ENCODE peak calls at places on chromosome 16, in ten cellular contexts. Z is LHCN-M2; C is NCI-H345; S is NCI-H1694; X is non-pigmented ciliary epithelial cell; E is caudate nucleus; L is RPMI8226; V is stimulated activated CD4-positive, alpha-beta T cell treated with anti-CD3 and anti-CD28 coated beads, TNF-alpha, amount 100 ng/mL, for 24 hours; D is activated CD4-positive, alpha-beta T cell treated with anti-CD3 and anti-CD28 coated beads for 24 hours; J is mucosa of descending colon. R is an unnamed sample.

GRCh38 chr16:24858219-24859041 is 12.7 kb downstream of the SLC5A11 start:
- DNase-seq in Z (peak; percentile 49), C (no peak), S (no peak), X (no peak), E (no peak), L (peak; percentile 75), V (peak; percentile 1), D (peak; percentile 40), J (no peak), R (no peak)

GRCh38 chr16:70432304-70432799 is 6.5 kb downstream of the ST3GAL2 start:
- DNase-seq in Z (no peak), C (no peak), S (no peak), X (no peak), E (no peak), L (no peak), V (no peak), D (no peak), J (no peak), R (no peak)

GRCh38 chr16:85806539-85806938 is 7.0 kb downstream of the COX4I1 start:
- DNase-seq in Z (no peak), C (no peak), S (no peak), X (no peak), E (no peak), L (no peak), V (no peak), D (no peak), J (no peak), R (no peak)

GRCh38 chr16:50254072-50254471 is 12.3 kb upstream of the ADCY7 start:
- DNase-seq in Z (no peak), C (no peak), S (no peak), X (no peak), E (no peak), L (no peak), V (no peak), D (no peak), J (peak; percentile 21), R (no peak)

GRCh38 chr16:20774703-20775362 is 11.0 kb downstream of the ACSM3 start:
- DNase-seq in Z (peak; percentile 68), C (no peak), S (peak; percentile 13), X (no peak), E (no peak), L (peak; percentile 76), V (peak; percentile 6), D (peak; percentile 59), J (peak; percentile 57), R (no peak)

GRCh38 chr16:57203451-57203850 is 17.3 kb downstream of the RSPRY1 start:
- DNase-seq in Z (no peak), C (no peak), S (no peak), X (no peak), E (no peak), L (no peak), V (no peak), D (no peak), J (no peak), R (no peak)

GRCh38 chr16:88943131-88943664 is 33.8 kb downstream of the CBFA2T3 start:
- DNase-seq in Z (no peak), C (no peak), S (no peak), X (no peak), E (no peak), L (no peak), V (no peak), D (no peak), J (no peak), R (no peak)

GRCh38 chr16:1108299-1109252 is 12.5 kb upstream of the C1QTNF8 start:
- DNase-seq in Z (peak; percentile 20), C (peak; percentile 23), S (no peak), X (no peak), E (no peak), L (peak; percentile 69), V (no peak), D (no peak), J (no peak), R (no peak)

GRCh38 chr16:52526830-52527229 is 20.1 kb downstream of the TOX3 start:
- DNase-seq in Z (no peak), C (no peak), S (no peak), X (no peak), E (no peak), L (no peak), V (no peak), D (no peak), J (no peak), R (no peak)

GRCh38 chr16:70520612-70521297 is 2.6 kb downstream of the COG4 start:
- DNase-seq in Z (peak; percentile 56), C (no peak), S (no peak), X (peak; percentile 59), E (no peak), L (no peak), V (no peak), D (no peak), J (no peak), R (no peak)

GRCh38 chr16:4372578-4373355 is 1.1 kb downstream of the VASN start:
- DNase-seq in Z (peak; percentile 62), C (peak; percentile 97), S (peak; percentile 60), X (no peak), E (no peak), L (no peak), V (no peak), D (no peak), J (no peak), R (no peak)

GRCh38 chr16:78930561-78930960 is 670.0 kb downstream of the MAF start:
- DNase-seq in Z (no peak), C (no peak), S (no peak), X (no peak), E (no peak), L (peak; percentile 95), V (no peak), D (no peak), J (no peak), R (no peak)

GRCh38 chr16:85483424-85483823 is 129.7 kb upstream of the GSE1 start:
- DNase-seq in Z (no peak), C (peak; percentile 55), S (no peak), X (no peak), E (no peak), L (no peak), V (no peak), D (no peak), J (no peak), R (no peak)

GRCh38 chr16:53034306-53034705 is 18.4 kb downstream of the CHD9NB start:
- DNase-seq in Z (no peak), C (no peak), S (no peak), X (no peak), E (no peak), L (no peak), V (no peak), D (no peak), J (no peak), R (no peak)

GRCh38 chr16:57859331-57859730 is 57.0 kb upstream of the KIFC3 start:
- DNase-seq in Z (peak; percentile 48), C (no peak), S (no peak), X (no peak), E (no peak), L (peak; percentile 36), V (no peak), D (no peak), J (no peak), R (no peak)

GRCh38 chr16:12305847-12306246 is 329.3 kb downstream of the SNX29 start:
- DNase-seq in Z (no peak), C (no peak), S (no peak), X (no peak), E (no peak), L (no peak), V (no peak), D (no peak), J (no peak), R (no peak)

GRCh38 chr16:70715113-70715711 is 29.4 kb upstream of the MTSS2 start:
- DNase-seq in Z (peak; percentile 100), C (no peak), S (peak; percentile 50), X (no peak), E (peak; percentile 30), L (no peak), V (no peak), D (no peak), J (peak; percentile 77), R (no peak)

GRCh38 chr16:23060458-23061320 is 88.6 kb downstream of the USP31 start:
- DNase-seq in Z (peak; percentile 75), C (peak; percentile 71), S (peak; percentile 44), X (peak; percentile 40), E (peak; percentile 11), L (peak; percentile 79), V (peak; percentile 22), D (peak; percentile 45), J (no peak), R (peak; percentile 84)

GRCh38 chr16:19991614-19992013 is 82.1 kb downstream of the GPR139 start:
- DNase-seq in Z (no peak), C (no peak), S (no peak), X (no peak), E (no peak), L (no peak), V (no peak), D (no peak), J (no peak), R (no peak)

GRCh38 chr16:81483064-81483969 is 38.7 kb downstream of the CMIP start:
- DNase-seq in Z (peak; percentile 9), C (no peak), S (no peak), X (no peak), E (no peak), L (no peak), V (no peak), D (no peak), J (no peak), R (no peak)

GRCh38 chr16:84738255-84739038 is 38.6 kb downstream of the USP10 start:
- DNase-seq in Z (peak; percentile 72), C (peak; percentile 76), S (peak; percentile 80), X (no peak), E (peak; percentile 37), L (peak; percentile 74), V (peak; percentile 51), D (peak; percentile 63), J (peak; percentile 76), R (peak; percentile 46)

GRCh38 chr16:71775949-71776348 is 32.7 kb downstream of the AP1G1 start:
- DNase-seq in Z (no peak), C (no peak), S (no peak), X (no peak), E (no peak), L (no peak), V (no peak), D (no peak), J (no peak), R (no peak)

GRCh38 chr16:26665166-26665939 is 401.4 kb upstream of the C16orf82 start:
- DNase-seq in Z (no peak), C (no peak), S (no peak), X (no peak), E (no peak), L (no peak), V (peak; percentile 5), D (no peak), J (no peak), R (no peak)

GRCh38 chr16:1662543-1662942 is 15.5 kb upstream of the JPT2 start:
- DNase-seq in Z (no peak), C (no peak), S (no peak), X (no peak), E (no peak), L (no peak), V (no peak), D (no peak), J (no peak), R (no peak)

GRCh38 chr16:13480801-13481200 is 439.2 kb upstream of the ERCC4 start:
- DNase-seq in Z (no peak), C (no peak), S (no peak), X (no peak), E (no peak), L (no peak), V (no peak), D (no peak), J (no peak), R (no peak)

GRCh38 chr16:68920349-68920748 is 77.0 kb downstream of the TANGO6 start:
- DNase-seq in Z (no peak), C (no peak), S (no peak), X (no peak), E (no peak), L (no peak), V (no peak), D (no peak), J (no peak), R (no peak)

GRCh38 chr16:67198238-67198734 is 645 bp upstream of the ELMO3 start:
- DNase-seq in Z (peak; percentile 50), C (peak; percentile 15), S (peak; percentile 34), X (no peak), E (peak; percentile 41), L (no peak), V (no peak), D (no peak), J (peak; percentile 81), R (no peak)